ENCODE peak calls at places on chromosome 13, in four cellular contexts. M, L, O and U are unnamed samples.

GRCh38 chr13:76894401-76895110 is 8.4 kb upstream of the KCTD12 start:
- DNase-seq in M (no peak), O (no peak), L (no peak), U (no peak)

GRCh38 chr13:19072543-19072942 is 109.1 kb downstream of the TUBA3C start:
- DNase-seq in M (no peak), L (no peak), O (no peak), U (no peak)

GRCh38 chr13:80251403-80251802 is 89.5 kb downstream of the SPRY2 start:
- DNase-seq in O (no peak), L (no peak), M (peak), U (no peak)

GRCh38 chr13:112172641-112173171 is 105.8 kb downstream of the SOX1 start:
- DNase-seq in M (no peak), L (no peak), O (no peak), U (no peak)

GRCh38 chr13:28318418-28318995 is 176.4 kb downstream of the FLT1 start:
- DNase-seq in M (no peak), L (no peak), O (no peak), U (no peak)

GRCh38 chr13:77409412-77409811 is 82.5 kb upstream of the MYCBP2 start:
- DNase-seq in O (no peak), L (no peak), M (no peak), U (no peak)

GRCh38 chr13:108859202-108860012 is 230.0 kb downstream of the MYO16 start:
- DNase-seq in M (peak), O (no peak), L (no peak), U (no peak)

GRCh38 chr13:20136781-20137703 is 23.8 kb downstream of the GJA3 start:
- DNase-seq in O (peak), M (peak), L (no peak), U (peak)

GRCh38 chr13:102679449-102680132 is 15.3 kb downstream of the METTL21C start:
- DNase-seq in O (no peak), L (no peak), M (no peak), U (no peak)

GRCh38 chr13:78736142-78736541 is 77.2 kb upstream of the OBI1 start:
- DNase-seq in O (no peak), L (no peak), M (no peak), U (no peak)

GRCh38 chr13:42274386-42275097 is 2.6 kb downstream of the AKAP11 start:
- DNase-seq in O (no peak), L (no peak), M (no peak), U (no peak)

GRCh38 chr13:21344662-21345176 is 114.4 kb downstream of the ZDHHC20 start:
- DNase-seq in M (no peak), O (no peak), L (no peak), U (no peak)

GRCh38 chr13:54029226-54029625 is 1000.6 kb downstream of the OLFM4 start:
- DNase-seq in M (peak), L (peak), O (no peak), U (no peak)

GRCh38 chr13:29857089-29857488 is 6.7 kb upstream of the UBL3 start:
- DNase-seq in O (no peak), L (no peak), M (no peak), U (no peak)

DNA sequence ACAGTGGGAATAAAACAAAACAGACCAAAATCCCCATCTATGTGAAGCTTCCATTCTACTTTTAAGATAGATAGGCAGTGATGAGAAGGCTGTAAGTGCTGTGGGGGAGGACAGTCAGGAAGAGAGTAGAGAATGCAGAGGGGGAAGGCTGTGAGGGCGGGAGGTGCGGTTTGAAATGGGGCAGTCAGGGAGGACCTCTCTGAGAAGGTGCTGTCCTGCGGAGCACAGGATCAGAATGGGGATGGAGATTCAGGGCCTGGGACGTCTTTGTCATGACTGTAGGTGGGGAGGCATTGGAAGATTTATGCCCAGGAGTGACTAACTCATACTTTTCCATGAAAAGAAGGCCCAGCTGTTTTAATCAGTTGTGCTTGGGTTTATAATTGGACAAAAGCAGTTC is 3.9 kb upstream of the GPR183 start:
- DNase-seq in M (no peak), L (no peak), O (no peak), U (peak)
- TF ChIP-seq POLR2AphosphoS2 in M (no peak), L (no peak), O (no peak), U (no peak)

GRCh38 chr13:98482476-98483444 is 94.1 kb downstream of the STK24 start:
- DNase-seq in O (no peak), L (no peak), M (no peak), U (no peak)
- TF ChIP-seq POLR2AphosphoS2 in O (no peak), L (no peak), M (no peak), U (no peak)

DNA sequence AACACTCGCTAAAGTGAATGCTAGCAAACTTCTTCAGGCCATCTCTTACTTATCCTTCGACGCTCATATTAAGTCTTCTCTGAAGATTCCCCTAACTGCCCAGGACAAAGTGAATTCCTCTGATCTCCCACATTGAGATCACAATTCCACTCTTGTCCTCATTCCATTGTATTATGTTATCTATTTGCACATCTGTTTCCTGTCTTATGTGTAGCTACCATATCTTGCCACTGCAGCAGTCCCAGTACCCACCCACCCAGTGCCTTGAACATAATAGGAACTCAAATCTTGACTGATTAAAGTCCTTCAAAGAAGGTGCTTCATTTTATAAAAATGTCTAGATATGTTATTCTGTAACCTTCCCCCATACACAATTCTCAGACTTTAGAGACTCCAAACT is 702.3 kb downstream of the DIAPH3 start:
- DNase-seq in L (no peak), M (no peak), O (no peak), U (peak)
- TF ChIP-seq POLR2AphosphoS2 in L (no peak), M (no peak), O (no peak), U (no peak)

DNA sequence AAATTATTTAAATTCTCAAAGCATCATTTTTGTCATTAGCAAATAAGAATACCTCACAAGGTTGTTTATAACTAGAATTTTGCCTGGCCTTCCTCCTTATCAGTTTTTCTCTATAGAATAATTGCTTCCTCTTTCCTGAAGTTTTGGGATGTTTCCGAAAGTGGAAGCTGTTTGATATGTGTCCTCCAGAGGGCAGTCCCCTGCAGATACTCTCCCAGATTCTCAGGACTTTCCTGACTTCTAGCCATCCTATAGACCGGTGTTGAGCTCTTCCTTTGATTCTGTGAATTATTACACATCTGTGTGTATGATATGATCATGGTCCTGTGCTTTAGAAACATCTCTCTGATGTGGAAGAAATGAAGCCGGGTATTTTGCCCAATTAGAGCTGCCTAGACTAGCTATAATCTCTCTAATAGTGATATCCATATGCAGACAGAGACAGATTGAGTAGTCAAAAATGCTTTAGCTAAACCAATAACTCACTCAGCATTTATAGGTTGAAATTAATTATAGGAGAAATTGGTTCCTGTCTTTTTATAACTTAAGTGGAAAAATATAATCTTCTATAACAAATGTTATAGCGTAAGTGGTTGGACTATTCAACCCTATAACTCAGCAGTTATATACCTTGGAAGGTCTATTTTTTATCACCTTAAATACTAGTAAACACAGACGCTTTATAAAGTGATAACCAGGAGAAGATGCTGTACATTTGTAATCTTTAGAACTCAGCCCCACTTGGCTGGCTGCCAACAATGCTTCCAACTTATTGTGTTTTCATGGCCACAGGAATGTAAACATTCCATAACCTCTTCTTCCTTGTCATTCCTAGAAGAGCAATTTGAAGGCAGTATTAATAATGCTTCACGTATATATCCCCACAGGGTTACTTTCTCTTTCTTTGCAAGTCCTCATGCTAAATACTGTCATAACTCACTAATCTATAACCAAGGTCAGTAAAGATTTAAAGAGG is 201.0 kb upstream of the RXFP2 start:
- DNase-seq in M (peak), L (no peak), O (peak), U (peak)
- TF ChIP-seq POLR2AphosphoS2 in M (no peak), L (no peak), O (no peak), U (no peak)

GRCh38 chr13:50712469-50712868 is 131.0 kb downstream of the DLEU7 start:
- DNase-seq in O (no peak), L (no peak), M (no peak), U (no peak)

GRCh38 chr13:50713849-50714248 is 129.6 kb downstream of the DLEU7 start:
- DNase-seq in M (no peak), O (no peak), L (peak), U (no peak)

GRCh38 chr13:50712882-50713281 is 130.6 kb downstream of the DLEU7 start:
- DNase-seq in L (no peak), M (no peak), O (no peak), U (no peak)

GRCh38 chr13:50714886-50715285 is 128.6 kb downstream of the DLEU7 start:
- DNase-seq in M (no peak), L (no peak), O (no peak), U (no peak)

DNA sequence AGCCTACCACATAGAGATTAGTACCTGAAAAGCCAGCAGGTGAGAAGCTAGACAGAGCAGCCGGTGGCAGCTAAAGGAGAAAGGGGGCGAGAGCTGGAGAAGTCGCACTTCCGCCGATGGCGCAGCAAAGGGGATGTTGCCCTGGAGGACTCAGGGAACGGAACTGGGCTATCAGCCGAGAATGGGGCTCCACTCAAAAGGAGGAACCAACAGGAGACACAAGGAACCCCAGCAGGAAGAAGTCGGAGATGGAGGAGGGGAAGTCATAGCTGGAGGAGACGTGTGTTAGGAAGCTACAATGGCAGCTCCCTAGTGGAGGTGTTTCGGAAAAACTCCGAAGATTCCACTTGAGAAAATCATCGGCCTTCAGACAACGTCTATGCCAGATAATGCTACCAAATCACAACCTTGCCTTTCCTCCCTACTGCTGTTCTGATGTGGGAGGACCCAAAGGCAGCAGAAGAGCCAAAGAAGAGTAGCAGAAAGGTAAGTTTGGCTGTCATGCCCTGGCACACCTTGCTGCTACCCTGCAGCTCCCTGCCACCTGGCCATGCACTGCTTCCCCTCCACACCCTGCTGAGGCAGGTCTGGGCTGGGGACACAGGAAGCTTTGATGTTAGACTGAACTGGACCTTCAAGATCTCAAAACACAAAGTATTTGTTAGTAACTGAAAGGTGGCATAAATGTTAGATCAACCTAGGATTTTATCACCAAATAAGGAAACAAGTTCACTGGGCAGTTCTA is 127.9 kb downstream of the DLEU7 start:
- DNase-seq in M (no peak), O (no peak), L (no peak), U (no peak)
- TF ChIP-seq POLR2AphosphoS2 in M (no peak), O (no peak), L (no peak), U (no peak)

GRCh38 chr13:113639661-113640262 is 18.2 kb downstream of the ATP4B start:
- DNase-seq in M (no peak), O (no peak), L (no peak), U (no peak)

GRCh38 chr13:113638806-113639205 is 19.2 kb downstream of the ATP4B start:
- DNase-seq in M (no peak), O (no peak), L (no peak), U (no peak)

GRCh38 chr13:113637262-113638160 is 20.5 kb downstream of the ATP4B start:
- DNase-seq in L (no peak), M (no peak), O (no peak), U (no peak)

GRCh38 chr13:113636266-113636963 is 21.6 kb downstream of the ATP4B start:
- DNase-seq in L (no peak), O (no peak), M (no peak), U (no peak)

GRCh38 chr13:113638173-113638746 is 19.7 kb downstream of the ATP4B start:
- DNase-seq in M (no peak), L (no peak), O (no peak), U (no peak)
- TF ChIP-seq POLR2AphosphoS2 in M (no peak), L (no peak), O (no peak), U (no peak)

DNA sequence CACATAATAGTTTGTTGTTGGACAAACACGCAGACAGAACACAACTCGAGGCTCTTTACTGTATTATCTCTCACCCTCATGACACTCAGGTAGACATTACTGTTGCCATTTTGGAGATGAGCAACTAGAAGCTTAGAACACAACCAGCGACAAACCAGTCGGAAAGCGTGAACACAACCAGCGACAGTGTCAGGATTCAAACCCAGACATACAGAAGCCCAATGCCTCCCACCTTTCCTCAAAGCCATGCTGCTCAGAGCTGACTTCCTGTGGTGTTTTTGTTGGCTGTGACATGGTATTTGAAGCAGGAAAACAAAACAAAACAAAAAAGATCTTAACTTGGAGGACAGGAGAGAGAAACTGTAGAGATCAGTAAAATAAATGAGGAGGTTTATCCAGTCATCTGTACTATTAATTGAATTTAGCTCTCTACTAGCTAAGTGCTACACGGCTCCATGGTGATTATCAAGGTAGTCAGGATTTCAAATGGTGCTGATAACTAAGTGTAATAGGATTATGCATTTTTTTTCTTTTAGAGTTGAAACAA is 92.1 kb downstream of the STARD13 start:
- DNase-seq in L (no peak), M (no peak), O (no peak), U (no peak)
- TF ChIP-seq POLR2AphosphoS2 in L (no peak), M (no peak), O (no peak), U (no peak)

GRCh38 chr13:24842533-24843278 is 78.7 kb downstream of the RNF17 start:
- DNase-seq in M (no peak), O (no peak), L (no peak), U (no peak)
- TF ChIP-seq POLR2AphosphoS2 in M (no peak), O (no peak), L (no peak), U (no peak)